ENCODE peak calls at places on chromosomes 12 and 14, in nine cellular contexts. X, U, E, W, Q, P, O, D and T are unnamed samples.

GRCh38 chr14:61337893-61338292 is 16.5 kb downstream of the PRKCH start:
- DNase-seq in X (no peak), U (no peak), E (no peak), W (no peak), Q (no peak), P (peak; percentile 86), O (no peak), D (no peak), T (no peak)

GRCh38 chr12:115810580-115810979 is 466.9 kb downstream of the MED13L start:
- DNase-seq in X (no peak), U (no peak), E (no peak), W (no peak), Q (no peak), P (no peak), O (no peak), D (no peak), T (no peak)

GRCh38 chr12:104297477-104298113 is 5.9 kb upstream of the EID3 start:
- DNase-seq in X (no peak), U (no peak), E (no peak), W (no peak), Q (no peak), P (no peak), O (no peak), D (no peak), T (no peak)

GRCh38 chr14:94018308-94018707 is 7.8 kb upstream of the OTUB2 start:
- DNase-seq in X (no peak), U (no peak), E (no peak), W (no peak), Q (no peak), P (no peak), O (no peak), D (no peak), T (no peak)

GRCh38 chr12:124321040-124321481 is 26.2 kb downstream of the RFLNA start:
- DNase-seq in X (no peak), U (peak; percentile 82), E (peak; percentile 57), W (peak; percentile 49), Q (peak; percentile 25), P (peak; percentile 59), O (peak; percentile 39), D (peak; percentile 78), T (no peak)

GRCh38 chr12:109832534-109833306 is 478 bp downstream of the TRPV4 start:
- DNase-seq in X (no peak), U (no peak), E (no peak), W (no peak), Q (no peak), P (no peak), O (no peak), D (no peak), T (no peak)

GRCh38 chr12:40216516-40217288 is 8.1 kb upstream of the LRRK2 start:
- DNase-seq in X (no peak), U (no peak), E (no peak), W (no peak), Q (no peak), P (no peak), O (no peak), D (no peak), T (no peak)

GRCh38 chr12:107019546-107019945 is 32.6 kb upstream of the MTERF2 start:
- DNase-seq in X (no peak), U (no peak), E (no peak), W (no peak), Q (no peak), P (no peak), O (no peak), D (no peak), T (no peak)

GRCh38 chr12:79847417-79847816 is 87.5 kb downstream of the PPP1R12A start:
- DNase-seq in X (no peak), U (no peak), E (no peak), W (no peak), Q (no peak), P (no peak), O (no peak), D (no peak), T (no peak)

GRCh38 chr12:131916306-131917138 is 12.6 kb upstream of the PUS1 start:
- DNase-seq in X (no peak), U (no peak), E (no peak), W (no peak), Q (no peak), P (no peak), O (no peak), D (no peak), T (no peak)

GRCh38 chr14:92959189-92959531 is 36.2 kb downstream of the CHGA start:
- DNase-seq in X (no peak), U (no peak), E (no peak), W (no peak), Q (no peak), P (no peak), O (no peak), D (no peak), T (no peak)

GRCh38 chr14:102180248-102180998 is 40.7 kb downstream of the WDR20 start:
- DNase-seq in X (peak; percentile 9), U (no peak), E (no peak), W (no peak), Q (no peak), P (no peak), O (no peak), D (no peak), T (no peak)

GRCh38 chr14:95835331-95835730 is 41.3 kb upstream of the TUNAR start:
- DNase-seq in X (no peak), U (no peak), E (peak; percentile 24), W (no peak), Q (no peak), P (peak; percentile 2), O (peak; percentile 3), D (no peak), T (no peak)
- H3K27me3 ChIP-seq in X (no peaks in the 10 kb centered on the region), U (no peaks in the 10 kb centered on the region), E (no peaks in the 10 kb centered on the region), W (no peaks in the 10 kb centered on the region), Q (no peaks in the 10 kb centered on the region), P (no peaks in the 10 kb centered on the region), O (no peaks in the 10 kb centered on the region), D (no peaks in the 10 kb centered on the region), T (peaks cover 47% of the 10 kb centered on the region)

GRCh38 chr12:114614040-114614439 is 69.9 kb downstream of the TBX3 start:
- DNase-seq in X (no peak), U (no peak), E (no peak), W (no peak), Q (no peak), P (no peak), O (no peak), D (no peak), T (no peak)
- H3K4me1 ChIP-seq in X (no peaks in the 10 kb centered on the region), U (no peaks in the 10 kb centered on the region), E (no peaks in the 10 kb centered on the region), W (no peaks in the 10 kb centered on the region), Q (no peaks in the 10 kb centered on the region), P (no peaks in the 10 kb centered on the region), O (no peaks in the 10 kb centered on the region), D (no peaks in the 10 kb centered on the region), T (no peaks in the 10 kb centered on the region)

GRCh38 chr14:52269100-52269499 is 1.6 kb downstream of the PTGDR start:
- DNase-seq in X (no peak), U (no peak), E (peak; percentile 6), W (no peak), Q (no peak), P (no peak), O (no peak), D (no peak), T (no peak)
- H3K27me3 ChIP-seq in X (peaks cover 22% of the 10 kb centered on the region), U (peaks cover 3% of the 10 kb centered on the region), E (peaks cover 22% of the 10 kb centered on the region), W (no peaks in the 10 kb centered on the region), Q (peaks cover 56% of the 10 kb centered on the region), P (peaks cover 54% of the 10 kb centered on the region), O (peaks cover 43% of the 10 kb centered on the region), D (peaks cover 63% of the 10 kb centered on the region), T (no peaks in the 10 kb centered on the region)

GRCh38 chr14:100109594-100109955 is 44.4 kb downstream of the EVL start:
- DNase-seq in X (peak; percentile 56), U (no peak), E (no peak), W (no peak), Q (no peak), P (no peak), O (no peak), D (no peak), T (no peak)
- H3K4me1 ChIP-seq in X (peaks cover 30% of the 10 kb centered on the region), U (peaks cover 21% of the 10 kb centered on the region), E (no peaks in the 10 kb centered on the region), W (peaks cover 24% of the 10 kb centered on the region), Q (peaks cover 12% of the 10 kb centered on the region), P (peaks cover 16% of the 10 kb centered on the region), O (peaks cover 19% of the 10 kb centered on the region), D (peaks cover 4% of the 10 kb centered on the region), T (peaks cover 53% of the 10 kb centered on the region)

GRCh38 chr14:91614187-91614586 is 104.1 kb upstream of the PPP4R3A start:
- DNase-seq in X (no peak), U (no peak), E (no peak), W (no peak), Q (no peak), P (no peak), O (peak; percentile 6), D (no peak), T (no peak)

GRCh38 chr14:91613459-91614145 is 103.5 kb upstream of the PPP4R3A start:
- DNase-seq in X (no peak), U (no peak), E (no peak), W (no peak), Q (no peak), P (no peak), O (no peak), D (no peak), T (no peak)

GRCh38 chr14:91609183-91609582 is 99.1 kb upstream of the PPP4R3A start:
- DNase-seq in X (no peak), U (no peak), E (no peak), W (no peak), Q (no peak), P (no peak), O (no peak), D (no peak), T (no peak)

GRCh38 chr14:91607322-91608047 is 97.4 kb upstream of the PPP4R3A start:
- DNase-seq in X (no peak), U (no peak), E (no peak), W (peak; percentile 23), Q (no peak), P (no peak), O (no peak), D (peak; percentile 37), T (no peak)

DNA sequence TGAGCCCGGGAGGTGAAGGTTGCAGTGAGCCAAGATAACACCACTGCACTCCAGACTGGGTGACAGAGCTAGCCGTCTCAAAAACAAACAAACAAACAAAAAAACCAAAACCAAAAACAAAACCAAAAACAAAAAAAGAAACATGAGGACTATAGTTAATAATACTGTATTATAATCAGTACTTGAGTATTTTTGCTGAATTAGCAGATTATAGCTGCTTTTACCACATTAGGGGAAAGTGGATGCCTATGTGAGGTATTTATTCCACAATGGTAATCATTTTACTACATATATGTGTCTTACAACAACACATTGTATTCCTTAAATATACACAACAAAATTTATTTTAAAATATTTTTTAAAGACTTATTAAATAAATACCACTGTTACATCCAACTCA is 101.4 kb upstream of the PPP4R3A start:
- DNase-seq in X (no peak), U (no peak), E (no peak), W (no peak), Q (no peak), P (no peak), O (no peak), D (no peak), T (no peak)
- H3K27me3 ChIP-seq in X (no peaks in the 10 kb centered on the region), U (no peaks in the 10 kb centered on the region), E (no peaks in the 10 kb centered on the region), W (no peaks in the 10 kb centered on the region), Q (no peaks in the 10 kb centered on the region), P (no peaks in the 10 kb centered on the region), O (no peaks in the 10 kb centered on the region), D (no peaks in the 10 kb centered on the region), T (no peaks in the 10 kb centered on the region)